ENCODE peak calls at places on chromosome 1, in four cellular contexts. One of them, this sample, is unnamed. For H3K4me1, the result is how much of the 10 kb centered on the place peaks cover.

GRCh38 chr1:218384576-218384975 is 39.4 kb downstream of the TGFB2 start:
- DNase-seq in GM12878: no peak
- DNase-seq in K562: peak
- DNase-seq in HepG2: no peak
- DNase-seq in this sample: no peak

GRCh38 chr1:231236131-231236571 is 4.9 kb upstream of the GNPAT start:
- DNase-seq in HepG2: peak
- DNase-seq in GM12878: no peak
- DNase-seq in K562: no peak
- DNase-seq in this sample: no peak

GRCh38 chr1:231315887-231316286 is 21.8 kb downstream of the EXOC8 start:
- DNase-seq in K562: peak
- DNase-seq in GM12878: no peak
- DNase-seq in HepG2: peak
- DNase-seq in this sample: peak

GRCh38 chr1:189706594-189706993 is 771.1 kb downstream of the BRINP3 start:
- DNase-seq in K562: no peak
- DNase-seq in HepG2: no peak
- DNase-seq in GM12878: no peak
- DNase-seq in this sample: no peak

GRCh38 chr1:201678264-201679101 is 139.6 kb downstream of the NAV1 start:
- DNase-seq in K562: no peak
- DNase-seq in GM12878: no peak
- DNase-seq in HepG2: no peak
- DNase-seq in this sample: peak

GRCh38 chr1:7447093-7447492 is 324.0 kb upstream of the VAMP3 start:
- DNase-seq in GM12878: no peak
- DNase-seq in HepG2: no peak
- DNase-seq in K562: no peak
- DNase-seq in this sample: no peak

GRCh38 chr1:34785231-34785874 is 4.3 kb downstream of the GJB3 start:
- DNase-seq in HepG2: no peak
- DNase-seq in GM12878: no peak
- DNase-seq in K562: no peak
- DNase-seq in this sample: no peak

GRCh38 chr1:53311909-53312305 is 16.0 kb downstream of the LRP8 start:
- DNase-seq in HepG2: no peak
- DNase-seq in GM12878: no peak
- DNase-seq in K562: no peak
- DNase-seq in this sample: no peak

GRCh38 chr1:175169305-175170018 is 23.1 kb downstream of the KIAA0040 start:
- DNase-seq in K562: no peak
- DNase-seq in HepG2: no peak
- DNase-seq in GM12878: no peak
- DNase-seq in this sample: no peak

GRCh38 chr1:245129811-245130210 is 25.0 kb upstream of the KIF26B start:
- DNase-seq in HepG2: no peak
- DNase-seq in GM12878: no peak
- DNase-seq in K562: no peak
- DNase-seq in this sample: no peak

GRCh38 chr1:115764541-115764940 is 4.0 kb downstream of the CASQ2 start:
- DNase-seq in GM12878: no peak
- DNase-seq in K562: peak
- DNase-seq in HepG2: peak
- DNase-seq in this sample: peak

GRCh38 chr1:23544444-23545389 is 13.7 kb upstream of the E2F2 start:
- DNase-seq in GM12878: no peak
- DNase-seq in K562: peak
- DNase-seq in HepG2: peak
- DNase-seq in this sample: peak

GRCh38 chr1:53765656-53766055 is 26.7 kb upstream of the GLIS1 start:
- DNase-seq in K562: no peak
- DNase-seq in GM12878: no peak
- DNase-seq in HepG2: no peak
- DNase-seq in this sample: no peak

GRCh38 chr1:193060938-193061337 is 1.5 kb downstream of the RO60 start:
- DNase-seq in HepG2: no peak
- DNase-seq in K562: peak
- DNase-seq in GM12878: no peak
- DNase-seq in this sample: no peak

GRCh38 chr1:225224287-225224686 is 203.6 kb downstream of the LBR start:
- DNase-seq in GM12878: no peak
- DNase-seq in K562: no peak
- DNase-seq in HepG2: no peak
- DNase-seq in this sample: no peak

GRCh38 chr1:208990456-208990855 is 593.1 kb upstream of the CAMK1G start:
- DNase-seq in GM12878: no peak
- DNase-seq in HepG2: no peak
- DNase-seq in K562: no peak
- DNase-seq in this sample: no peak

GRCh38 chr1:46983416-46983815 is 40.1 kb upstream of the CYP4X1 start:
- DNase-seq in GM12878: no peak
- DNase-seq in HepG2: no peak
- DNase-seq in K562: no peak
- DNase-seq in this sample: peak

GRCh38 chr1:156122086-156122485 is 7.6 kb downstream of the LMNA start:
- DNase-seq in GM12878: no peak
- DNase-seq in K562: no peak
- DNase-seq in HepG2: no peak
- DNase-seq in this sample: no peak

GRCh38 chr1:156124557-156125483 is 10.3 kb downstream of the LMNA start:
- DNase-seq in GM12878: peak
- DNase-seq in K562: peak
- DNase-seq in HepG2: no peak
- DNase-seq in this sample: peak

GRCh38 chr1:156123356-156124196 is 9.1 kb downstream of the LMNA start:
- DNase-seq in K562: peak
- DNase-seq in GM12878: peak
- DNase-seq in HepG2: peak
- DNase-seq in this sample: peak

GRCh38 chr1:156121441-156121840 is 6.9 kb downstream of the LMNA start:
- DNase-seq in GM12878: no peak
- DNase-seq in K562: no peak
- DNase-seq in HepG2: no peak
- DNase-seq in this sample: no peak

GRCh38 chr1:156122519-156123355 is 8.2 kb downstream of the LMNA start:
- DNase-seq in HepG2: peak
- DNase-seq in K562: peak
- DNase-seq in GM12878: no peak
- DNase-seq in this sample: no peak
- TF ChIP-seq POLR2AphosphoS5 in HepG2: no peak
- TF ChIP-seq POLR2AphosphoS5 in K562: peak
- TF ChIP-seq POLR2AphosphoS5 in GM12878: no peak
- TF ChIP-seq POLR2AphosphoS5 in this sample: peak

DNA sequence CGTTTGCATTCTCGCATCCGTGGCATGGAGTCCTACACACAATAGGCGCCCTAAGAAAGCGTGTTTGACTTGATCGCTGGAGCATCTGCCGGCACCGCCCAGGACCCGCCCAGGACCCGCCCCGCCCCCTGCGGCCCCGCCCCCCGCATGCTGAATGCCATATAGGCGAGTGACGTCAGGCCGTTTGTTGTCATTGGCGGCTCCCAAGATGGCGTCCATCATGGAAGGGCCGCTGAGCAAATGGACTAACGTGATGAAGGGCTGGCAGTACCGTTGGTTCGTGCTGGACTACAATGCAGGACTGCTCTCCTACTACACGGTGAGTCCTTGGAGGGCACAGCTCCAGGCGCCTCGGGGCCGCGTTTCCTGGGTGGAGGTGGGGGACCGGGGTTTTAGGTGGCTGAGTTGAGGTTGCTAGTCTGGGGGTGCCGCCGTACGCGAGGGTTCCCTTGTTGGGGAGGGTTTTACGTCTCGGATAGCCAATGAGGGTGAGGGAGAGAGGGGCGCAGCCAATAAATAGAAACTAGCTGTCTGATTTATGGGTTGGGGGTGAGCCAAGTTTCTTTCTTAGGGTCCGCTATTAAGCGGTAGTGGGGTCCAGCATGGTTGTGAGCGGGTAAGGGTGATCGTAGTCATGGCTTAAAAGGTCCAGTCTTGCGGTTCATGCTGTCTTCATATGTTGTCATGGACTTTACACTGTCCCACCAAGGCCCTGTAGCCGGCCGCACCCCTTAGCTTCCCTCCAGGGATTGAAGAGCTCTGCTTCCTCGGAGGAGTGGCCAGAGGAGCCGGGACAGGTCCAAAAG is at the start of gene OSBPL9:
- DNase-seq in K562: peak
- DNase-seq in GM12878: peak
- DNase-seq in HepG2: peak
- DNase-seq in this sample: peak
- H3K4me1 ChIP-seq in K562: under half
- H3K4me1 ChIP-seq in GM12878: under half
- H3K4me1 ChIP-seq in HepG2: half or more
- H3K4me1 ChIP-seq in this sample: under half

GRCh38 chr1:39795651-39796050 is 7.0 kb upstream of the BMP8B start:
- DNase-seq in HepG2: no peak
- DNase-seq in K562: no peak
- DNase-seq in GM12878: no peak
- DNase-seq in this sample: no peak

GRCh38 chr1:39805385-39805784 is 16.7 kb upstream of the BMP8B start:
- DNase-seq in GM12878: no peak
- DNase-seq in K562: no peak
- DNase-seq in HepG2: no peak
- DNase-seq in this sample: no peak

GRCh38 chr1:39800471-39800835 is 11.8 kb upstream of the BMP8B start:
- DNase-seq in GM12878: no peak
- DNase-seq in HepG2: no peak
- DNase-seq in K562: no peak
- DNase-seq in this sample: no peak

GRCh38 chr1:39802496-39803260 is 14.0 kb upstream of the BMP8B start:
- DNase-seq in HepG2: no peak
- DNase-seq in K562: no peak
- DNase-seq in GM12878: no peak
- DNase-seq in this sample: no peak

DNA sequence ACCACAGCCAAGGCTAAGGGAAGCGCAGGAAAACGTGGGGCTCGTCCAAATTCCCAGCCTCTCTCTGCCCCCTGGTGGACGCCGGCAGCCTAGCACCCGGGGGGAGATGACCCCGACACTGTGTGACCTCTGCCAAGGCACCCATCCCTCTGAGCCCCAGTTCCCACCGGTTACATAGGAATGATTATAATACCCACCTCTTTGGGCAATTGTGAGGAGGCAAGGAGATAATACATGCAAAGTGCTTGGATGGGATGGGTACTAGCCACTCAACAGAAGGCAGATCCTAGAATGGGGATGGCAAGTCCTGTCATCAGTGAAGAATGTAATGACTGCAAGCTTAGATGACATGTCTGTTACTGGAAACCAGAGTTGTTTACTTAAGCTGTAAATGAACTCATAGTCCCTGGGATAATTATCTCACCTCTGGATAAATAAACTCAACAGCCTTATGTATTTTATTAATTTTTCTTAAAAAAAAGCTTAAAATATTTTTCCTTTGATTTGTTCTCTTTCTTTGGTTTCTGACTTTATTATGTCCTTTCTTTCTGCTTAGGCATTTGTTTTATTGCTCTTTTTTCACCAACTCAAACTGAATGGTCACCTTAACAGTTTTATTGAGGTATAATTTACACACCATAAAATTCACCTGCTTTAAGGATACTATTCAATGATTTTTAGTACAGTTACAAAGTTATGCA is 11.3 kb upstream of the BMP8B start:
- DNase-seq in K562: peak
- DNase-seq in HepG2: peak
- DNase-seq in GM12878: no peak
- DNase-seq in this sample: peak
- TF ChIP-seq JUNB in K562: no peak
- TF ChIP-seq JUNB in HepG2: no peak
- TF ChIP-seq JUNB in GM12878: no peak
- TF ChIP-seq JUNB in this sample: no peak

GRCh38 chr1:33399375-33399774 is 31.5 kb downstream of the PHC2 start:
- DNase-seq in HepG2: no peak
- DNase-seq in K562: no peak
- DNase-seq in GM12878: no peak
- DNase-seq in this sample: no peak
- TF ChIP-seq POLR2AphosphoS5 in HepG2: no peak
- TF ChIP-seq POLR2AphosphoS5 in K562: no peak
- TF ChIP-seq POLR2AphosphoS5 in GM12878: no peak
- TF ChIP-seq POLR2AphosphoS5 in this sample: no peak

DNA sequence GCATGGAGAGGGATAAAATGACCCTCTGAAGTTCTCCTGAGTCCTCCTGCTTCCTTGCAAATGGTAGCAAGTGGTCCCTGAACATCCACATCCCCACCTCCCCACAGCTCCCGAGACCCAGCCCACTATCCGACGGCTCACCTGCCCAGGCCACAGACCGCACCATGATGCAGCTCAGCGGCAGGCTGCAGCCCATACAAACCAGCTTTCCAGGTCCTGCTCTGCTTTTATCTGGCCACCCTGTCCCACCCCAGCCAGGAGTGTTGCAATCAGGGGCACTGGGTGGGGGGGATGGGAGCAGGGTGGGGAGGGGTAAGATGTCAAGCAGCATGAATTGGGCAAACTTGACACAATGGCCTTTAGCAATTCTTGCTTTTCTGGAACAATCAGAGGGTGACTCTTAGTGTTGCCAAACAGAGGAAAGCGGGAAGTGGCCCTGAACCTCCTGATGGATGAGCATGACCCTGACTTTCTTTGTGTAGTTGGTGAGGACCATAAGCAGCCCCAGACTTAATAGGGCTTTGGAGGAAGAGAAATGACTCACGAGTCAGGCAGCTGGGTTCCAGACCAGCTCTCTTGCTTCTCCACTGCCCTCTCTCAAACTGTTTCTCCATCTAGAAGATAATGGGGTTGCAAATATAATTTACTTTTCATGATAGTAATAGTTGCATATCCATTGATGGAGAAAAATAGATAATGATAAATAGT is at the start of gene CHIT1:
- DNase-seq in K562: no peak
- DNase-seq in GM12878: no peak
- DNase-seq in HepG2: no peak
- DNase-seq in this sample: no peak
- H3K4me1 ChIP-seq in K562: under half
- H3K4me1 ChIP-seq in GM12878: under half
- H3K4me1 ChIP-seq in HepG2: under half
- H3K4me1 ChIP-seq in this sample: under half